ENCODE peak calls at places on chromosome 5, in eight cellular contexts. P is upper lobe of right lung; M is mucosa of descending colon; T is CD8-positive, alpha-beta memory T cell; E is cardiac muscle cell; B is fibroblast of villous mesenchyme; I is epithelial cell of proximal tubule; J is hepatocyte. W is an unnamed sample.

GRCh38 chr5:110903966-110904365 is 165.2 kb downstream of the SLC25A46 start:
- DNase-seq in P (no peak), M (no peak), T (no peak), E (no peak), B (peak), I (no peak), J (no peak), W (no peak)

GRCh38 chr5:132639706-132640130 is 18.3 kb upstream of the IL13 start:
- DNase-seq in P (no peak), M (no peak), T (no peak), E (no peak), B (no peak), I (no peak), J (no peak), W (no peak)

GRCh38 chr5:23204111-23204510 is 303.3 kb upstream of the PRDM9 start:
- DNase-seq in P (no peak), M (no peak), T (no peak), E (no peak), B (no peak), I (no peak), J (no peak), W (no peak)

GRCh38 chr5:31626156-31626555 is 12.8 kb upstream of the PDZD2 start:
- DNase-seq in P (no peak), M (no peak), T (no peak), E (no peak), B (no peak), I (no peak), J (no peak), W (no peak)

GRCh38 chr5:989961-990530 is 18.6 kb upstream of the NKD2 start:
- DNase-seq in P (peak), M (peak), T (no peak), E (peak), B (peak), I (no peak), J (peak), W (no peak)

GRCh38 chr5:963673-964531 is 44.7 kb upstream of the NKD2 start:
- DNase-seq in P (no peak), M (peak), T (no peak), E (no peak), B (peak), I (no peak), J (peak), W (peak)

GRCh38 chr5:120405291-120405864 is 58.7 kb upstream of the PRR16 start:
- DNase-seq in P (no peak), M (no peak), T (no peak), E (no peak), B (peak), I (no peak), J (no peak), W (peak)

GRCh38 chr5:8686707-8687106 is 817.8 kb downstream of the MTRR start:
- DNase-seq in P (no peak), M (no peak), T (no peak), E (no peak), B (no peak), I (peak), J (no peak), W (peak)

GRCh38 chr5:140977003-140977402 is 10.7 kb downstream of the PCDHAC2 start:
- DNase-seq in P (no peak), M (no peak), T (no peak), E (no peak), B (no peak), I (no peak), J (no peak), W (no peak)

GRCh38 chr5:36529142-36529541 is 77.3 kb upstream of the SLC1A3 start:
- DNase-seq in P (no peak), M (no peak), T (no peak), E (no peak), B (no peak), I (no peak), J (no peak), W (no peak)

GRCh38 chr5:175521313-175521833 is 43.0 kb downstream of the SFXN1 start:
- DNase-seq in P (no peak), M (no peak), T (peak), E (no peak), B (no peak), I (no peak), J (no peak), W (no peak)

GRCh38 chr5:150625164-150625535 is 15.3 kb upstream of the SYNPO start:
- DNase-seq in P (peak), M (no peak), T (no peak), E (no peak), B (no peak), I (no peak), J (no peak), W (no peak)

GRCh38 chr5:73534001-73534547 is 31.4 kb downstream of the ANKRA2 start:
- DNase-seq in P (no peak), M (no peak), T (no peak), E (no peak), B (no peak), I (no peak), J (no peak), W (no peak)

GRCh38 chr5:136053336-136054121 is 24.7 kb downstream of the TGFBI start:
- DNase-seq in P (no peak), M (no peak), T (no peak), E (no peak), B (peak), I (peak), J (peak), W (peak)

GRCh38 chr5:77640577-77641396 is 2.3 kb upstream of the OTP start:
- DNase-seq in P (no peak), M (no peak), T (no peak), E (no peak), B (no peak), I (no peak), J (no peak), W (no peak)

GRCh38 chr5:72177538-72177937 is 70.3 kb downstream of the MAP1B start:
- DNase-seq in P (no peak), M (no peak), T (no peak), E (no peak), B (no peak), I (no peak), J (no peak), W (no peak)

GRCh38 chr5:72179816-72180440 is 72.7 kb downstream of the MAP1B start:
- DNase-seq in P (no peak), M (no peak), T (no peak), E (no peak), B (no peak), I (no peak), J (no peak), W (no peak)

GRCh38 chr5:72183231-72183630 is 76.0 kb downstream of the MAP1B start:
- DNase-seq in P (no peak), M (no peak), T (no peak), E (no peak), B (no peak), I (no peak), J (no peak), W (no peak)

GRCh38 chr5:72178910-72179815 is 71.9 kb downstream of the MAP1B start:
- DNase-seq in P (no peak), M (no peak), T (no peak), E (no peak), B (peak), I (peak), J (no peak), W (peak)

GRCh38 chr5:72180925-72181324 is 73.7 kb downstream of the MAP1B start:
- DNase-seq in P (no peak), M (no peak), T (no peak), E (no peak), B (no peak), I (no peak), J (no peak), W (no peak)
- H3K4me3 ChIP-seq in P (no peak), M (no peak), T (no peak), E (no peak), B (no peak), I (no peak), J (no peak), W (no peak)

GRCh38 chr5:142701673-142702311 is 15.9 kb upstream of the FGF1 start:
- DNase-seq in P (no peak), M (no peak), T (no peak), E (no peak), B (no peak), I (no peak), J (no peak), W (no peak)
- H3K4me3 ChIP-seq in P (no peak), M (no peak), T (no peak), E (no peak), B (no peak), I (no peak), J (no peak), W (no peak)

GRCh38 chr5:83844320-83845068 is 123.8 kb upstream of the HAPLN1 start:
- DNase-seq in P (peak), M (no peak), T (no peak), E (no peak), B (peak), I (no peak), J (peak), W (peak)
- H3K4me3 ChIP-seq in P (peak), M (no peak), T (no peak), E (no peak), B (peak), I (no peak), J (no peak), W (no peak)

DNA sequence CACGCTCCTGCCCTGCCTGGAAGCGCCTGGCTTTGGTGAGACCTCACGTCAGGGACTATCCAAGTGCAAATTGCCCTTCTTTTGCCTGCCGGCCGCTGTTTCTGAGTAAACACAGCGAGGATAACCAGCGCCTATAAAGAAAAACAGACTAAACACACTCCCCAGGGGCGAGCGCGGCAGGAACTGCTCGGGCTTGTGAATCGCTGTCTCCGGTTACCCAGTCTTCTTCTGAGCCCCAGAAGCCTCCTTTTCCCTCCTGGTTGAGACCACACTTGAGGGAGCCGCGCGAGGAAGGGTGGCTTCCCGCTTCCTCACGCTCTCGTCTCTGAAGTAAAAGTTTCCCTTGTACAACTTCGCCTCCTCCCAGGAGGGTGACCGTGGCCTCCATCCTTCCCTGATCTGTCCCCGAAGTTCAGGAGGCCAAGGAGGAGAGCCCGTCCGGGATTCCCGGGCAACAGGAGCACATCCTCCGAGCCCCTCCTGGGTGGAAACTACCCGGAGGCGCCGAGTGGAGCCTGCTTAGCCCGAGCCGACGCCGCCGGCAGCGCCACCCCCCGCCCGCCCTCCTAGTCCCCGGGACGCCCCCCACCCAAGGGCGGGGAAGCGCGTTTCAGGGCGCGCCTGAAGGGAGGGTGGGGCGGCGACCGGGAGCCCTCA is 1.0 kb downstream of the HCN1 start:
- DNase-seq in P (no peak), M (no peak), T (no peak), E (peak), B (no peak), I (no peak), J (peak), W (no peak)
- H3K4me3 ChIP-seq in P (no peak), M (no peak), T (no peak), E (peak), B (no peak), I (no peak), J (peak), W (no peak)

DNA sequence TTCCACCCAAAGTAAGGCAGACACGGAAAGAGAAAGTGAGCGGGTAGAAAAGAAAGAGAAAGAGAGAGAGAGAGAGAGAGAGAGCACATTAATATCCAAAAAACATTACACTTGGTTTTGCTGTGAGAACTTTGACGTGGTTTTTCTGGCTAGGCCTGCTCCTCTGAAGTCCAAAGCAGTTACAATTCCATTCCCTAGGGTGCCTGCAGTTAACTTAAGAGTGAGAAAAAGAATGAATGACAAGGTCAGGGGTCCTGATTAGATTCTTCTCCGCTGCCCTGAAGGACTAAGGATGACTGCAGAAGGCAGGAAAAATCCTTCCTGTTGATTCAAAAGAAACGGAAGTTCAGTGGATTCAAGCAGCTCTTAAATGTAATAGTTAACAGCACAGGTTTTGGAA is 589.8 kb downstream of the PRELID2 start:
- DNase-seq in P (no peak), M (no peak), T (no peak), E (peak), B (peak), I (no peak), J (no peak), W (peak)
- H3K4me3 ChIP-seq in P (no peak), M (no peak), T (no peak), E (no peak), B (no peak), I (no peak), J (no peak), W (peak)

DNA sequence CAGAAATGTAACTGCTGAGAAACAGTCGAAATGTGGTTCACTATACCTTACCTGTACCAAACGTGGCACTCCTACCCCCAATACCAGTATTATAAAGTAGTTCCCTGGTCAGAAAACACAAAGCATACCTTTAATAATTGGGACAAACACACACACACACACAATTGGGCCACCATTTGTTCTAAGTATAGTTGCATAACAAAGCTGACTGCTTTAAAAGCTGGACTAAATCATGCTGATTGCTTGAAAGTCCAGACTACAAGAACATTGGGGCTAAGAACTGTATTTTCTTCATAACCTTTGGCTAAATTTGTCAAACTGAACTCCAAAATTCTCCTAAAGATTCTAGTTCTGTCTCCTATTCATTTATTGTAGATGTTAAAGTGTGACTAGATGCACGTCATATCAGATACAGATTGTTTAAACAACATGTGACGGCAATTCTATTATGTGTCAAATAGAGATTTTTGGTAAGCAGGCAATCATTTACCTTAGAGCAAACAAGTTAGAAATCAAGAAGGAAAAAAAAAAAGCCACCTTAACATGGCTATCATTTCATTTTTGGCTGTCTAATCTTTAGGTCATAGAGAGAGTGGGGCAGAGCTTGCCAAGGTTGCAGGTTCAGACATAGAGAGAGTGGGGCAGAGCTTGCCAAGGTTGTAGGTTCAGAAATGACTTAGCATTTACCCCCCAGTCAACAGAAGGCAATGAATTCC is 265.1 kb downstream of the ARL15 start:
- DNase-seq in P (no peak), M (no peak), T (no peak), E (no peak), B (no peak), I (no peak), J (peak), W (no peak)
- H3K4me3 ChIP-seq in P (no peak), M (no peak), T (no peak), E (no peak), B (no peak), I (no peak), J (no peak), W (no peak)